ENCODE peak calls at places on chromosomes 3 and 15, in four cellular contexts. K, D, Q and J are unnamed samples.

GRCh38 chr15:76346666-76347506 is 10.3 kb downstream of the ISL2 start:
- DNase-seq in K (no peak), D (no peak), Q (no peak), J (no peak)

GRCh38 chr3:123884258-123884831 is at the start of gene MYLK:
- DNase-seq in K (no peak), D (peak), Q (peak), J (peak)

GRCh38 chr3:189690672-189691071 is 59.5 kb downstream of the TP63 start:
- DNase-seq in K (no peak), D (no peak), Q (no peak), J (no peak)

GRCh38 chr3:44080507-44080906 is 161.2 kb upstream of the TOPAZ1 start:
- DNase-seq in K (no peak), D (no peak), Q (no peak), J (no peak)

GRCh38 chr3:134030382-134030753 is 643 bp upstream of the SLCO2A1 start:
- DNase-seq in K (no peak), D (no peak), Q (no peak), J (no peak)

GRCh38 chr15:80750591-80750990 is 28.6 kb upstream of the CEMIP start:
- DNase-seq in K (no peak), D (no peak), Q (no peak), J (no peak)

GRCh38 chr3:67362686-67363085 is 291.7 kb downstream of the SUCLG2 start:
- DNase-seq in K (no peak), D (no peak), Q (no peak), J (no peak)

GRCh38 chr3:113210608-113211369 is 568 bp upstream of the BOC start:
- DNase-seq in K (no peak), D (no peak), Q (no peak), J (no peak)

GRCh38 chr3:15475161-15475560 is 46.3 kb downstream of the COLQ start:
- DNase-seq in K (no peak), D (no peak), Q (no peak), J (no peak)

GRCh38 chr3:185353823-185354614 is 8.9 kb upstream of the MAP3K13 start:
- DNase-seq in K (no peak), D (peak), Q (peak), J (peak)

GRCh38 chr3:172140499-172141391 is 101.4 kb downstream of the FNDC3B start:
- DNase-seq in K (no peak), D (no peak), Q (no peak), J (peak)

GRCh38 chr3:179181021-179181472 is 32.9 kb downstream of the PIK3CA start:
- DNase-seq in K (no peak), D (no peak), Q (no peak), J (no peak)

GRCh38 chr3:107897471-107898180 is 193.2 kb downstream of the CD47 start:
- DNase-seq in K (no peak), D (no peak), Q (no peak), J (no peak)

GRCh38 chr3:124700880-124701684 is 29.2 kb upstream of the UMPS start:
- DNase-seq in K (no peak), D (no peak), Q (no peak), J (no peak)

GRCh38 chr3:43046583-43046982 is 59.3 kb downstream of the POMGNT2 start:
- DNase-seq in K (no peak), D (no peak), Q (no peak), J (no peak)

GRCh38 chr3:128845119-128845518 is 34.3 kb upstream of the ACAD9 start:
- DNase-seq in K (no peak), D (no peak), Q (no peak), J (no peak)

GRCh38 chr3:59289836-59290235 is 240.0 kb upstream of the CFAP20DC start:
- DNase-seq in K (no peak), D (no peak), Q (no peak), J (no peak)

GRCh38 chr3:184752361-184752760 is 40.5 kb upstream of the MAGEF1 start:
- DNase-seq in K (no peak), D (no peak), Q (no peak), J (no peak)

GRCh38 chr3:120907659-120908029 is 361 bp upstream of the STXBP5L start:
- DNase-seq in K (no peak), D (no peak), Q (no peak), J (no peak)

GRCh38 chr3:27312044-27312668 is 57.0 kb downstream of the NEK10 start:
- DNase-seq in K (no peak), D (no peak), Q (no peak), J (no peak)

GRCh38 chr3:107543666-107544065 is 20.9 kb downstream of the BBX start:
- DNase-seq in K (no peak), D (no peak), Q (no peak), J (no peak)

GRCh38 chr3:123081718-123082369 is 15.0 kb downstream of the PDIA5 start:
- DNase-seq in K (peak), D (no peak), Q (no peak), J (no peak)

GRCh38 chr15:89781891-89782618 is 5.9 kb downstream of the MESP2 start:
- DNase-seq in K (no peak), D (no peak), Q (no peak), J (no peak)

GRCh38 chr3:187728930-187729583 is 16.2 kb downstream of the BCL6 start:
- DNase-seq in K (no peak), D (no peak), Q (no peak), J (no peak)

GRCh38 chr15:59892995-59893394 is 111.1 kb upstream of the FOXB1 start:
- DNase-seq in K (no peak), D (no peak), Q (no peak), J (no peak)

GRCh38 chr3:24185738-24186384 is 240.8 kb downstream of the NR1D2 start:
- DNase-seq in K (no peak), D (peak), Q (no peak), J (no peak)
- TF ChIP-seq CTCF in K (peak), D (peak), Q (peak), J (peak)

GRCh38 chr15:40125950-40126349 is 17.3 kb upstream of the BMF start:
- DNase-seq in K (no peak), D (no peak), Q (no peak), J (no peak)

GRCh38 chr15:40130799-40131502 is 22.3 kb upstream of the BMF start:
- DNase-seq in K (no peak), D (no peak), Q (no peak), J (no peak)

GRCh38 chr15:40133544-40133943 is 24.9 kb upstream of the BMF start:
- DNase-seq in K (no peak), D (no peak), Q (no peak), J (no peak)

GRCh38 chr15:40130118-40130517 is 21.4 kb upstream of the BMF start:
- DNase-seq in K (no peak), D (no peak), Q (no peak), J (no peak)

DNA sequence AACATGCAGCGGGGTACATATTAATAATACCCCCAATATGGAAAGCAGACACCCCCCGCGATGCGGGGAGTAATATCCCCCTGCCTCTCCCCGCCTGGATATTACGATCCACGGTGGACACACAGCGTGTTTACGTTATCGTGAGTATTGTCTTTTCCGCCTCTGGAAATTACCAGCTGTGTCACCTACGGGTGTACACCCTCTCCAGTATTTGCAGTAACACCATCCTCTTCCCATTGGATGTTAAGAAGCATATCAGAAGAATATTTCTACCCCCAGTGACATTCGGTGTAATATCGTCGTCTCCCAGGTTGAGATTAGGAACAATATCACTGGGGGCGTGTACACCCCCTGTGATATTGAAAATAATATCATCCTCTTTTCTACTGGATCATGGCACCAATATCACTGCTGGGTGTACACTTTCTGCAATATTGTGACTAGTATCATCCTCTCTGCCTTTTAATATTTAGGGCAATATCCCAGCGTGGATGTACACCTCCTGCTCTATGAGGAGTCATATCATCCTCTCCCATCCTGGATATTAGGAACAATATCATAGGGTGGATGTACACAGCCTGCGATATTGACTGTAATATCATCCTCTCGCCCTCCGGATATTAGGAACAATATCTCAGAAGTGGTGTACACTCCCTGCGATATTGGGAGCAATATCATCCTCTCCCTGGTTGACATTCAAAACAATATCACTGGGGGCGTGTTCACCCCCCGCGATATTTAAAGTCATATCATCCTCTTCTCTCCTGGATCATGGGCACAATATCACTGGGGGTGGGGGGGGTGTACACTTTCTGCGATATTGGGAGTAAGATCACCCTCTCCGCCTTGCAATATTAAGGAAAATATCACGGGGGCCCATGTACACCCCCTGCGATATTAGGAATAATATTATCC is 20.3 kb upstream of the BMF start:
- DNase-seq in K (no peak), D (no peak), Q (no peak), J (no peak)
- TF ChIP-seq CTCF in K (no peak), D (no peak), Q (no peak), J (no peak)

GRCh38 chr3:104102386-104102785 is 1264.3 kb upstream of the ALCAM start:
- DNase-seq in K (no peak), D (no peak), Q (no peak), J (no peak)
- TF ChIP-seq CTCF in K (peak), D (no peak), Q (peak), J (no peak)

GRCh38 chr15:52877255-52877654 is 87.1 kb upstream of the ONECUT1 start:
- DNase-seq in K (no peak), D (no peak), Q (no peak), J (no peak)
- TF ChIP-seq CTCF in K (no peak), D (no peak), Q (no peak), J (no peak)

GRCh38 chr15:99393641-99394040 is 142.4 kb downstream of the LRRC28 start:
- DNase-seq in K (no peak), D (no peak), Q (no peak), J (no peak)

GRCh38 chr15:99386429-99386828 is 135.1 kb downstream of the LRRC28 start:
- DNase-seq in K (no peak), D (no peak), Q (no peak), J (no peak)

GRCh38 chr15:99387769-99388168 is 136.5 kb downstream of the LRRC28 start:
- DNase-seq in K (no peak), D (no peak), Q (no peak), J (no peak)

GRCh38 chr15:99385865-99386264 is 134.6 kb downstream of the LRRC28 start:
- DNase-seq in K (no peak), D (peak), Q (peak), J (no peak)

DNA sequence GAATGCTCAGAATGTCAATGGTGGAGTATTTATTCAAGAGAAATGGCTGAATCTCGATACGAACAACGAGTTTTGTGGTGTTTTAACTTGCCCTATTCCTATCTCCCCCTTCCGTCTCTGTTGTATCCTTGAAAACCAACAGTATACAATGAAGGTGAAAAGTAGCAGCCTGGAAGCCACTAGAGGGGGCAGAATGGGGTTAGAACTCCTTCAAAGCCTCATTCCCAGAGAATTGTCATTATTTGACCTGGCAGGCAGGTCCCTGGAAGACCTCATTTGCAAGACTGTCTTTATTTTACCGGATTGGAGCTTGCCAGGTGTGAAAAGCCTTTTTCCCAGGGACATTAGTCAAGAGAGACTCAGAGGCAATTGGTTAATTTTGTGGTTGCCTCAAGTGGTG is 139.4 kb downstream of the LRRC28 start:
- DNase-seq in K (no peak), D (no peak), Q (no peak), J (no peak)
- TF ChIP-seq CTCF in K (no peak), D (no peak), Q (peak), J (no peak)

GRCh38 chr3:164612751-164613150 is 465.5 kb downstream of the SI start:
- DNase-seq in K (no peak), D (no peak), Q (no peak), J (no peak)

GRCh38 chr3:164604687-164605086 is 473.6 kb downstream of the SI start:
- DNase-seq in K (no peak), D (no peak), Q (no peak), J (no peak)

GRCh38 chr3:164608554-164609276 is 469.6 kb downstream of the SI start:
- DNase-seq in K (no peak), D (no peak), Q (no peak), J (no peak)
- TF ChIP-seq CTCF in K (no peak), D (no peak), Q (no peak), J (no peak)

DNA sequence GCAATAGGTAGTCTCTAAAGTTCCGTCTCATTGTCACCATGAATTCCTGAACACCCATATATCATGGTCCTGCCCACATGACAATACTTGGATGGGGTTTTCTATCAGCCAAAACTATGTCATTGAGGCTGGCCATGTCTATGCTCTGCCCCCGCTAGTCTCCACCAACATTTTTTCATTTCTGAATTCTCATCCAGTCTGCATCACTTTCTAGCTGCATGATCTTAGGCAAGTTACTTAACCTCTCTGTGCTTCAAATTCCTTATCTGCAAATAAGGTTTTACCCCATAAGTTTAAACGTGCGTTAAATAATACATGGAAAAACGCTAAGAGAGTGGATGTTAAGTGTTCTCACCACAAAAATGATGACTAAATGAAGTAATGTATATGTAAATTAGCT is 14.1 kb downstream of the HERC1 start:
- DNase-seq in K (no peak), D (no peak), Q (no peak), J (no peak)
- TF ChIP-seq CTCF in K (no peak), D (no peak), Q (no peak), J (no peak)

GRCh38 chr3:49341996-49342395 is 2.1 kb upstream of the USP4 start:
- DNase-seq in K (no peak), D (no peak), Q (no peak), J (no peak)
- TF ChIP-seq CTCF in K (no peak), D (no peak), Q (no peak), J (no peak)

DNA sequence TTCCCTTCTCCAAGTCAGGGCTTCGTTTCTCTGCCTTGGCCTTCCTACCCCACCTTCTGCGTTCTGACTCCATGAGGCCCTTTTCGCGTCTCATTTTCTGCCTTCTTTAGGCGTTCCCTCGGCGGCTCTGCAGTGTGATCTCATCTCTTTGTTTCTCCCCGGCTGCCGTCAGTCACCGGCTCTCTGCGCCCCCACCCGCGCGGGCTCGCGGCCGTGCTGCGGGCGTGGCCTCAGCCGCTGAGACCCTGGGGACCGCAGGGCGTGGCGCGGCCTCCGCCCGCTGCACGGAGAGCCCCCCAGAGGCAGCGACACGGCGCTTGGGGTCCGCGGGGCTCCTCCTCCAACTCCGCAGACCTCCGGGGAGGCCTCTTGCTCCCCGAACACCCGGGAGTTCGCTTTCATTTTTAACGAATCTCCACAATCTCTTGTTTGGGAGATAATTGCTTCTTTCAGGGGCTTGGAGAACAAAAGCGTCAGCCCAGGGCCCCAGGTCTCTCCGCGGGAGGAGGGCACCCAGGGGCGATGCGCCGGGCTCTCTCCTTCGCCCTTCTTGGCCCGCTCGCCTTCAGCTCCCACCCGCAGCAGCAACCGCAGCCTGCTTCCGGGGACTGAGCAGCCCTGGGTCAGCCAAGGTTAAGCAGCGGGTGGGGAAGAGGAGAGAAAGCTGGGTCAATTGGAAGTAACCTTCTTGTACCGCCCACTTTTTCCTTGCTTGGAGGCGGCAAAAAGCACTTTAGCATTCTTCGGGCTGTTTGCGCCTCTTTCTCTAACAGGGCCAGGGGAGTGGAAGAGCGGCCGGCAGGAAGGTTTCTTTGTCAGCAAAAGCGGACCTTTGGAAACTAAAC is 35.2 kb downstream of the GAP43 start:
- DNase-seq in K (peak), D (peak), Q (peak), J (peak)
- TF ChIP-seq CTCF in K (peak), D (no peak), Q (no peak), J (no peak)